ENCODE peak calls at places on chromosomes 6 and 20, in ten cellular contexts. L, U, G, T, N, Z, X, O, E and V are unnamed samples.
A peak's percentile ranks its signal among the peaks of the same experiment; 100 is the strongest.

GRCh38 chr6:13605634-13606033 is 9.5 kb upstream of the NOL7 start:
- DNase-seq in G (no peak), O (no peak), L (no peak), X (no peak), Z (no peak), N (no peak), U (no peak), T (no peak), E (no peak), V (no peak)

GRCh38 chr6:128655978-128656498 is 135.6 kb upstream of the PTPRK start:
- DNase-seq in T (peak; percentile 93), L (no peak), N (no peak), U (no peak), Z (peak; percentile 96), G (no peak), X (no peak), O (no peak), E (peak; percentile 81), V (no peak)

GRCh38 chr6:13611715-13612114 is 3.4 kb upstream of the NOL7 start:
- DNase-seq in E (peak; percentile 31), X (peak; percentile 64), T (no peak), Z (no peak), G (no peak), L (no peak), U (no peak), O (no peak), N (no peak), V (no peak)

GRCh38 chr20:53642196-53643030 is 48.8 kb upstream of the ZNF217 start:
- DNase-seq in T (no peak), N (peak; percentile 31), Z (peak; percentile 65), E (peak; percentile 66), X (peak; percentile 54), U (peak; percentile 14), O (no peak), G (peak; percentile 96), L (peak; percentile 83), V (no peak)

GRCh38 chr6:80438728-80439127 is 332.3 kb downstream of the BCKDHB start:
- DNase-seq in T (peak; percentile 29), U (no peak), Z (peak; percentile 98), E (peak; percentile 82), N (no peak), G (no peak), L (no peak), X (no peak), O (no peak), V (no peak)

GRCh38 chr20:51768759-51769517 is 748 bp upstream of the ATP9A start:
- DNase-seq in L (peak; percentile 60), O (no peak), U (no peak), X (no peak), Z (no peak), E (no peak), T (peak; percentile 21), G (no peak), N (no peak), V (no peak)

GRCh38 chr6:13848553-13849150 is 34.3 kb upstream of the MCUR1 start:
- DNase-seq in O (no peak), T (no peak), E (peak; percentile 39), X (peak; percentile 11), N (no peak), U (no peak), G (no peak), Z (no peak), L (no peak), V (no peak)

GRCh38 chr6:72084992-72085569 is 198.7 kb downstream of the RIMS1 start:
- DNase-seq in Z (peak; percentile 28), O (no peak), X (peak; percentile 24), G (peak; percentile 35), U (no peak), E (peak; percentile 50), T (peak; percentile 24), N (no peak), L (peak; percentile 6), V (no peak)

GRCh38 chr20:9286501-9286900 is 217.6 kb downstream of the PLCB4 start:
- DNase-seq in Z (peak; percentile 28), T (no peak), L (no peak), N (no peak), E (no peak), U (no peak), O (no peak), G (no peak), X (no peak), V (no peak)

GRCh38 chr6:1384549-1385128 is 4.7 kb upstream of the FOXF2 start:
- DNase-seq in L (no peak), X (no peak), O (no peak), G (no peak), T (no peak), Z (no peak), N (no peak), U (peak; percentile 25), E (no peak), V (no peak)

GRCh38 chr6:4374231-4374630 is 238.9 kb upstream of the ECI2 start:
- DNase-seq in U (no peak), G (no peak), E (no peak), Z (no peak), X (no peak), T (no peak), L (no peak), N (no peak), O (no peak), V (no peak)

DNA sequence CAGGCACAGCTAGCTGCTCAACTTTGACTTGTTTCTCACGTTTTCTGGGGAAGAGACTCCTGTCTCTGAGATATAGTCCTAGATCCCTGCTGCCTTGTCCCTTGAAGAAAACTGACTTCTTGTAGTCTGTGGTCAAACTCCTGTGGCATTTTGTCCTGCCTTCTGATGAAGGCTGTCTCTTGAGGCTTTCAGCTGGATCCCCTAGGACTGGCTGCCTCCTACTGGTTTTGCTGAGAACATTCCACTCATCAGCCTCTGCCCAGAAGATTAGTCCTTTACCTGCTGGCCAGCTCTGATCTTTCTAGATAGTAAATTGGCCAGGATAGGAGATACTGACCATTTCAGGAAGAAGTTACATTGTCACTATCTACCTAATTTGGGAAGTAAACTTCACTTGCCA is 71.9 kb upstream of the CNR1 start:
- DNase-seq in N (no peak), O (no peak), T (peak; percentile 3), U (peak; percentile 26), X (peak; percentile 45), E (peak; percentile 75), L (peak; percentile 12), Z (peak; percentile 39), G (peak; percentile 47), V (no peak)
- TF ChIP-seq CTCF in N (no peak), O (no peak), T (no peak), U (peak; percentile 52), X (no peak), E (peak; percentile 76), L (no peak), Z (peak; percentile 64), G (peak; percentile 38), V (peak; percentile 63)

GRCh38 chr6:91534614-91535013 is 947.7 kb upstream of the MAP3K7 start:
- DNase-seq in T (peak; percentile 9), Z (no peak), U (no peak), X (no peak), N (no peak), L (no peak), O (no peak), G (no peak), E (no peak), V (no peak)
- TF ChIP-seq CTCF in T (peak; percentile 6), Z (no peak), U (no peak), X (no peak), N (no peak), L (no peak), O (no peak), G (no peak), E (no peak), V (no peak)

GRCh38 chr20:3171391-3172125 is 1.8 kb downstream of the LZTS3 start:
- DNase-seq in L (no peak), G (no peak), O (no peak), Z (no peak), U (no peak), T (no peak), X (no peak), N (no peak), E (no peak), V (no peak)

GRCh38 chr20:3172126-3172932 is 1.0 kb downstream of the LZTS3 start:
- DNase-seq in N (no peak), G (no peak), L (no peak), Z (no peak), O (no peak), U (no peak), T (no peak), E (no peak), X (no peak), V (no peak)

GRCh38 chr20:3173582-3174441 is 463 bp upstream of the LZTS3 start:
- DNase-seq in T (peak; percentile 81), X (peak; percentile 95), O (peak; percentile 76), N (peak; percentile 90), L (peak; percentile 97), G (peak; percentile 87), E (peak; percentile 79), U (peak; percentile 98), Z (peak; percentile 51), V (peak; percentile 94)

GRCh38 chr20:3174442-3175263 is 1.3 kb upstream of the LZTS3 start:
- DNase-seq in E (peak; percentile 46), T (peak; percentile 30), G (peak; percentile 55), X (no peak), O (no peak), Z (peak; percentile 35), L (no peak), N (no peak), U (no peak), V (no peak)

DNA sequence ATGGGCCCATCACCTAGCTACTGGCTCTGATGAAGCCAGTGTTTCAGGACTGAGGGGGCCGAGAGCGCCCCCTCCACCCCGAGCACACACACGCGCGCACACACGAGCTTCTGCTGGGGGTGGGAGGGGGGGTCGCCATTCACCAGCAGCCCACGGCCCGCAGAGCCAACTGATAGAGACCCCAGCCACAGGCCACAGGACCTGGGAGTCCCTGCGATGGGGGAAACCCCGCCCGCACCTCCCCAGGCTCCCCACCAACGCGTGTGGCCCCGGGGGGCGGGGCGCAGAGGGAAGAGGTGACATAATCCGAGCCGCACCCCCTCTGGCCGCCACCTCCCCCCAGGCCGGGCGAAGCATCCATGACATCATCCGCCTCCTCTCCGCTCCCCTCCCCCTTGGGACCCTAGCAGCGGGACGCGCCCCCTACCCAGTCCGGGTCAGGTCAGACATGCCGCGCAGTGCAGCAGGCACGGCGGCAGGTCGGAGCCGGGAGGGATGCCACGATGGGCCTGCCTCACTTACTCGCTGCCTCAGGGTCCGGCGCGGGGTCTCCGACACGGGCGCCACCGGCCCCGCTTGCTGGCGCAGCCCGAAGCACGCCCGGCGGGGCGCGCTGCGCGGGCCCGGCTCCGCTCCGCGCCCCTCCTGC is at the start of gene LZTS3:
- DNase-seq in E (peak; percentile 48), G (peak; percentile 74), T (peak; percentile 60), N (peak; percentile 85), Z (peak; percentile 16), U (peak; percentile 82), X (no peak), L (peak; percentile 75), O (peak; percentile 73), V (peak; percentile 70)
- TF ChIP-seq CTCF in E (no peak), G (no peak), T (no peak), N (no peak), Z (no peak), U (no peak), X (no peak), L (no peak), O (no peak), V (no peak)

DNA sequence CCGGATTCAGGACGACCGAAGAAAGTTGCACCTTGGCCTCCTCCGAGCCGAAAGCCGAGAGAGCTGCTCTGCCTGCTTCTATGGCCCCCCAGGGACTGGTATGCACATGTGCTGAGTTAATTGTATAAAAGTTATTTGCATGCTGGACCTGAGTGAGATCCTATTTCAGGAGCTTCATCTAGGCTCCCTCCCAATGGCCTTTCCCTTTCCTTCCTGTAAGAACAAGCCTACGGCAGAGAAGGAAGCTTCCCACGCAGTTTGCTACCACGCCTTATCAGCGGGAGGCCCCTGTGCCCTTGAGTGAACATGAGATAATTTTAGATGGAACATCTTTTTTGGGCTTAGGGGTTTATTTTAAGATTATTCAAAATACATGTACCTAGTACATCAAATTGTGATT is 65.9 kb downstream of the RIN2 start:
- DNase-seq in X (no peak), L (no peak), E (no peak), T (no peak), Z (peak; percentile 17), O (no peak), N (no peak), U (peak; percentile 27), G (no peak), V (no peak)
- TF ChIP-seq CTCF in X (no peak), L (no peak), E (no peak), T (no peak), Z (no peak), O (no peak), N (no peak), U (no peak), G (no peak), V (no peak)